ENCODE peak calls at places on chromosomes 16 and 17, in five cellular contexts. One of them, this sample, is unnamed.

GRCh38 chr17:58593121-58593520 is 78.7 kb upstream of the MTMR4 start:
- DNase-seq in HT1080: no peak
- DNase-seq in heart right ventricle: no peak
- DNase-seq in astrocyte of the spinal cord: no peak
- DNase-seq in left ventricle myocardium inferior: no peak
- DNase-seq in this sample: no peak

GRCh38 chr16:29784901-29785500 is 5.5 kb upstream of the KIF22 start:
- DNase-seq in left ventricle myocardium inferior: peak; percentile 79
- DNase-seq in HT1080: no peak
- DNase-seq in heart right ventricle: peak; percentile 86
- DNase-seq in astrocyte of the spinal cord: peak; percentile 54
- DNase-seq in this sample: peak; percentile 72

GRCh38 chr17:58269557-58270291 is 11.0 kb downstream of the MPO start:
- DNase-seq in astrocyte of the spinal cord: no peak
- DNase-seq in HT1080: no peak
- DNase-seq in left ventricle myocardium inferior: no peak
- DNase-seq in heart right ventricle: no peak
- DNase-seq in this sample: no peak

GRCh38 chr16:85716680-85717038 is 27.9 kb upstream of the GINS2 start:
- DNase-seq in astrocyte of the spinal cord: no peak
- DNase-seq in heart right ventricle: no peak
- DNase-seq in left ventricle myocardium inferior: no peak
- DNase-seq in HT1080: no peak
- DNase-seq in this sample: no peak

GRCh38 chr16:14180431-14181059 is 109.4 kb downstream of the MRTFB start:
- DNase-seq in heart right ventricle: no peak
- DNase-seq in left ventricle myocardium inferior: no peak
- DNase-seq in HT1080: no peak
- DNase-seq in astrocyte of the spinal cord: no peak
- DNase-seq in this sample: no peak

GRCh38 chr16:31215287-31216115 is 1.4 kb downstream of the PYDC1 start:
- DNase-seq in heart right ventricle: peak; percentile 62
- DNase-seq in HT1080: no peak
- DNase-seq in left ventricle myocardium inferior: peak; percentile 62
- DNase-seq in astrocyte of the spinal cord: peak; percentile 18
- DNase-seq in this sample: no peak

GRCh38 chr17:77212081-77212832 is 71.5 kb downstream of the SEC14L1 start:
- DNase-seq in heart right ventricle: no peak
- DNase-seq in astrocyte of the spinal cord: no peak
- DNase-seq in left ventricle myocardium inferior: no peak
- DNase-seq in HT1080: no peak
- DNase-seq in this sample: no peak

GRCh38 chr16:52069866-52070265 is 477.1 kb downstream of the TOX3 start:
- DNase-seq in heart right ventricle: no peak
- DNase-seq in astrocyte of the spinal cord: peak; percentile 11
- DNase-seq in left ventricle myocardium inferior: no peak
- DNase-seq in HT1080: peak; percentile 22
- DNase-seq in this sample: no peak

GRCh38 chr16:88921603-88921995 is 55.1 kb upstream of the PABPN1L start:
- DNase-seq in left ventricle myocardium inferior: no peak
- DNase-seq in astrocyte of the spinal cord: no peak
- DNase-seq in HT1080: no peak
- DNase-seq in heart right ventricle: no peak
- DNase-seq in this sample: no peak

GRCh38 chr17:27540300-27541105 is 84.3 kb downstream of the KSR1 start:
- DNase-seq in HT1080: peak; percentile 72
- DNase-seq in heart right ventricle: peak; percentile 71
- DNase-seq in astrocyte of the spinal cord: peak; percentile 99
- DNase-seq in left ventricle myocardium inferior: peak; percentile 76
- DNase-seq in this sample: no peak

GRCh38 chr16:81429045-81429521 is 15.5 kb upstream of the CMIP start:
- DNase-seq in astrocyte of the spinal cord: no peak
- DNase-seq in heart right ventricle: no peak
- DNase-seq in HT1080: no peak
- DNase-seq in left ventricle myocardium inferior: peak; percentile 31
- DNase-seq in this sample: no peak

GRCh38 chr17:77790143-77790829 is 168.2 kb upstream of the TNRC6C start:
- DNase-seq in astrocyte of the spinal cord: no peak
- DNase-seq in left ventricle myocardium inferior: no peak
- DNase-seq in heart right ventricle: no peak
- DNase-seq in HT1080: no peak
- DNase-seq in this sample: no peak

GRCh38 chr17:82384051-82384729 is 12.6 kb downstream of the UTS2R start:
- DNase-seq in heart right ventricle: no peak
- DNase-seq in left ventricle myocardium inferior: no peak
- DNase-seq in HT1080: no peak
- DNase-seq in astrocyte of the spinal cord: no peak
- DNase-seq in this sample: no peak

GRCh38 chr16:75109732-75110243 is 6.8 kb downstream of the LDHD start:
- DNase-seq in HT1080: no peak
- DNase-seq in left ventricle myocardium inferior: peak; percentile 78
- DNase-seq in astrocyte of the spinal cord: peak; percentile 24
- DNase-seq in heart right ventricle: peak; percentile 77
- DNase-seq in this sample: no peak

GRCh38 chr17:38825762-38826247 is 684 bp upstream of the CWC25 start:
- DNase-seq in left ventricle myocardium inferior: no peak
- DNase-seq in astrocyte of the spinal cord: no peak
- DNase-seq in heart right ventricle: no peak
- DNase-seq in HT1080: no peak
- DNase-seq in this sample: no peak

GRCh38 chr17:49200423-49201083 is 9.8 kb downstream of the GNGT2 start:
- DNase-seq in astrocyte of the spinal cord: no peak
- DNase-seq in heart right ventricle: no peak
- DNase-seq in HT1080: no peak
- DNase-seq in left ventricle myocardium inferior: no peak
- DNase-seq in this sample: no peak

GRCh38 chr17:16328997-16329396 is 24.3 kb downstream of the CENPV start:
- DNase-seq in left ventricle myocardium inferior: no peak
- DNase-seq in heart right ventricle: no peak
- DNase-seq in astrocyte of the spinal cord: peak; percentile 33
- DNase-seq in HT1080: no peak
- DNase-seq in this sample: no peak

GRCh38 chr17:41360291-41360995 is 9.2 kb downstream of the KRT33B start:
- DNase-seq in left ventricle myocardium inferior: no peak
- DNase-seq in astrocyte of the spinal cord: peak; percentile 17
- DNase-seq in heart right ventricle: no peak
- DNase-seq in HT1080: peak; percentile 77
- DNase-seq in this sample: no peak

GRCh38 chr16:1167276-1168107 is 14.6 kb downstream of the CACNA1H start:
- DNase-seq in heart right ventricle: no peak
- DNase-seq in left ventricle myocardium inferior: no peak
- DNase-seq in astrocyte of the spinal cord: no peak
- DNase-seq in HT1080: no peak
- DNase-seq in this sample: no peak

GRCh38 chr17:77231076-77231871 is 90.5 kb downstream of the SEC14L1 start:
- DNase-seq in heart right ventricle: no peak
- DNase-seq in left ventricle myocardium inferior: no peak
- DNase-seq in astrocyte of the spinal cord: no peak
- DNase-seq in HT1080: no peak
- DNase-seq in this sample: no peak

GRCh38 chr17:39306028-39306427 is 80.3 kb upstream of the STAC2 start:
- DNase-seq in heart right ventricle: no peak
- DNase-seq in left ventricle myocardium inferior: no peak
- DNase-seq in HT1080: no peak
- DNase-seq in astrocyte of the spinal cord: no peak
- DNase-seq in this sample: no peak

GRCh38 chr16:47571049-47571448 is 109.9 kb downstream of the PHKB start:
- DNase-seq in heart right ventricle: no peak
- DNase-seq in left ventricle myocardium inferior: no peak
- DNase-seq in astrocyte of the spinal cord: no peak
- DNase-seq in HT1080: no peak
- DNase-seq in this sample: no peak

GRCh38 chr16:66028505-66029216 is 337.8 kb upstream of the CDH5 start:
- DNase-seq in astrocyte of the spinal cord: peak; percentile 60
- DNase-seq in heart right ventricle: no peak
- DNase-seq in left ventricle myocardium inferior: no peak
- DNase-seq in HT1080: peak; percentile 15
- DNase-seq in this sample: no peak

GRCh38 chr17:43444223-43445008 is 39.4 kb upstream of the DHX8 start:
- DNase-seq in astrocyte of the spinal cord: peak; percentile 69
- DNase-seq in left ventricle myocardium inferior: no peak
- DNase-seq in HT1080: no peak
- DNase-seq in heart right ventricle: no peak
- DNase-seq in this sample: no peak

GRCh38 chr16:63312343-63312742 is 1276.1 kb upstream of the CDH8 start:
- DNase-seq in HT1080: no peak
- DNase-seq in heart right ventricle: no peak
- DNase-seq in astrocyte of the spinal cord: no peak
- DNase-seq in left ventricle myocardium inferior: no peak
- DNase-seq in this sample: no peak

GRCh38 chr17:44307387-44308186 is 814 bp upstream of the RUNDC3A start:
- DNase-seq in left ventricle myocardium inferior: no peak
- DNase-seq in HT1080: no peak
- DNase-seq in astrocyte of the spinal cord: no peak
- DNase-seq in heart right ventricle: no peak
- DNase-seq in this sample: no peak

GRCh38 chr16:55660776-55661175 is 5.0 kb downstream of the SLC6A2 start:
- DNase-seq in HT1080: no peak
- DNase-seq in heart right ventricle: no peak
- DNase-seq in astrocyte of the spinal cord: no peak
- DNase-seq in left ventricle myocardium inferior: no peak
- DNase-seq in this sample: no peak

This sample was measured in activated effector memory CD4-positive, alpha-beta T cell treated with Interleukin-2 at 50 U/mL for 16 hours.